ENCODE peak calls at places on chromosomes 13 and 19, in ten cellular contexts. Y is right lobe of liver, A is Peyer's patch, T is adrenal gland, B is H1, V is fibroblast of lung, Z is RWPE2, Q is colonic mucosa, U is thyroid gland, N is astrocyte. K is an unnamed sample. For H3K4me1, the result is how much of the 10 kb centered on the place peaks cover.

GRCh38 chr19:38733493-38734175 is 10.6 kb downstream of the CAPN12 start:
- DNase-seq in U (no peak), Z (peak), T (peak), V (no peak), N (no peak), Y (peak), B (no peak), A (no peak), Q (peak), K (no peak)

GRCh38 chr13:35720290-35720689 is 243.8 kb upstream of the MAB21L1 start:
- DNase-seq in A (no peak), Q (no peak), Z (no peak), U (no peak), T (no peak), B (no peak), N (no peak), V (no peak), Y (no peak), K (no peak)

GRCh38 chr13:114068723-114069322 is 63.6 kb downstream of the RASA3 start:
- DNase-seq in T (no peak), Q (no peak), N (peak), Z (no peak), U (peak), A (no peak), V (peak), Y (no peak), B (no peak), K (no peak)

GRCh38 chr13:37914781-37915391 is 45.3 kb upstream of the TRPC4 start:
- DNase-seq in Y (no peak), N (peak), Z (no peak), B (peak), U (no peak), Q (no peak), A (no peak), T (no peak), V (peak), K (no peak)

GRCh38 chr13:110245421-110245899 is 61.5 kb downstream of the COL4A1 start:
- DNase-seq in U (no peak), T (no peak), V (peak), Y (peak), N (peak), A (no peak), Q (peak), B (peak), Z (no peak), K (no peak)

GRCh38 chr13:112245179-112245724 is 130.9 kb upstream of the SPACA7 start:
- DNase-seq in V (no peak), B (peak), T (no peak), N (no peak), A (no peak), Q (no peak), Z (no peak), U (no peak), Y (no peak), K (no peak)

GRCh38 chr19:36488816-36489138 is 584 bp downstream of the ZNF566 start:
- DNase-seq in T (no peak), B (no peak), Q (no peak), Z (no peak), U (peak), A (peak), N (no peak), V (peak), Y (no peak), K (no peak)

GRCh38 chr13:32246468-32246867 is 68.7 kb downstream of the ZAR1L start:
- DNase-seq in U (peak), T (peak), B (peak), N (peak), Q (peak), Z (no peak), Y (peak), V (peak), A (peak), K (peak)

GRCh38 chr13:75798353-75799245 is 162.5 kb downstream of the LMO7 start:
- DNase-seq in N (peak), T (no peak), A (no peak), B (no peak), V (no peak), U (no peak), Q (peak), Z (no peak), Y (no peak), K (no peak)

GRCh38 chr13:31105020-31105800 is 56.5 kb downstream of the HSPH1 start:
- DNase-seq in T (no peak), A (no peak), N (peak), Y (no peak), Z (no peak), V (peak), Q (no peak), B (no peak), U (peak), K (no peak)

GRCh38 chr19:14118165-14119051 is 846 bp upstream of the PRKACA start:
- DNase-seq in U (peak), N (peak), Q (peak), Z (no peak), T (peak), V (peak), B (peak), A (peak), Y (peak), K (no peak)

GRCh38 chr13:51950722-51951121 is 60.5 kb downstream of the ATP7B start:
- DNase-seq in V (no peak), Q (no peak), A (no peak), Y (no peak), U (no peak), T (no peak), Z (no peak), N (no peak), B (no peak), K (no peak)

GRCh38 chr19:7554990-7555864 is 19.7 kb downstream of the PNPLA6 start:
- DNase-seq in B (peak), T (no peak), V (no peak), N (no peak), A (no peak), U (no peak), Y (peak), Q (peak), Z (peak), K (no peak)

GRCh38 chr13:100513987-100514670 is 74.5 kb downstream of the GGACT start:
- DNase-seq in Y (no peak), B (no peak), Q (no peak), V (peak), N (no peak), T (no peak), A (no peak), U (no peak), Z (no peak), K (no peak)

GRCh38 chr13:36131215-36131930 is at the start of gene DCLK1:
- DNase-seq in T (peak), B (peak), N (no peak), A (no peak), V (peak), Q (peak), Z (peak), Y (no peak), U (peak), K (no peak)

GRCh38 chr13:86510792-86511191 is 711.6 kb upstream of the SLITRK6 start:
- DNase-seq in Y (no peak), Q (no peak), B (no peak), A (no peak), V (no peak), N (no peak), Z (no peak), U (no peak), T (no peak), K (no peak)

GRCh38 chr19:41739361-41739760 is 16.0 kb upstream of the CEACAM6 start:
- DNase-seq in B (no peak), A (no peak), V (no peak), N (no peak), Q (no peak), Y (no peak), Z (no peak), U (no peak), T (no peak), K (no peak)

GRCh38 chr13:110463876-110464510 is 97.5 kb downstream of the RAB20 start:
- DNase-seq in T (no peak), N (peak), Q (no peak), Y (no peak), B (no peak), U (no peak), A (peak), V (no peak), Z (no peak), K (no peak)

GRCh38 chr13:106403280-106403679 is 132.2 kb downstream of the EFNB2 start:
- DNase-seq in N (no peak), U (no peak), Q (no peak), T (no peak), B (no peak), Y (no peak), A (no peak), Z (no peak), V (no peak), K (no peak)

GRCh38 chr19:34678421-34678820 is 943 bp downstream of the ZNF302 start:
- DNase-seq in T (no peak), B (no peak), Q (no peak), U (no peak), V (no peak), Y (no peak), N (no peak), Z (no peak), A (no peak), K (no peak)

GRCh38 chr19:54178581-54179261 is 5.8 kb upstream of the TMC4 start:
- DNase-seq in Z (no peak), Y (no peak), V (no peak), Q (peak), A (no peak), U (peak), B (peak), N (no peak), T (no peak), K (no peak)

GRCh38 chr13:29999492-30000372 is 149.3 kb upstream of the UBL3 start:
- DNase-seq in Y (no peak), T (no peak), U (no peak), N (no peak), A (no peak), Z (no peak), Q (peak), B (no peak), V (no peak), K (no peak)

GRCh38 chr13:108508263-108508662 is 121.1 kb upstream of the MYO16 start:
- DNase-seq in Z (no peak), V (peak), Q (no peak), T (no peak), N (peak), B (no peak), A (no peak), U (no peak), Y (no peak), K (no peak)

GRCh38 chr13:21015284-21015683 is 46.1 kb downstream of the LATS2 start:
- DNase-seq in N (peak), T (no peak), A (no peak), Y (no peak), U (no peak), Q (no peak), B (no peak), V (no peak), Z (no peak), K (no peak)

DNA sequence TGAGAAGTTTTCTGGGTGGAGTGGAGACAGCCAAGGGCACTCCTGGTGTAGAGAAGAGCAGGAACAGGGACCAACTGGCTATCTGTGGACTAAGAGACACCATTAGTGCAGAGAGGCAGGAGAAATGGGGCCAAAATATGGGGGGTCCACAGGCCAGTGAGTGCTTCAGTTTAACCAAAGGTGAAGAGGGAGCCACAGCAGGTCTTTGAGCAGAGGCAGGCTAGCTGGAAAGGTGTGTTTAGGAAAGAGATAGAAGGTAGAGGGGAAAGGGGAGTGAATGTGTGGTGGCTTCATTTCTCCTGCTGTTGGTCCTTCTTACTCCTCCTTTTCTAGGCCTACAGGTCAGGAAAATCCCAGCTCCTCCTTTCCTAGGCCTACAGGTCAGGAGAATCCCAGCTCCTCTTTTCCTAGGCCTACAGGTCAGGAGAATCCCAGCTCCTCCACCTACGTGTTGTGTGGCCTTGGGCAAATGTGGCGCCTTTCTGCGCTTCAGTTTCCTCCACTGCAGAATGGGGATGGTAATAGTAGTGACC is 1.5 kb downstream of the TMEM238 start:
- DNase-seq in N (no peak), A (no peak), V (no peak), Z (no peak), U (no peak), T (no peak), Y (no peak), Q (no peak), B (no peak), K (no peak)
- H3K4me3 ChIP-seq in N (no peak), A (peak), V (no peak), Z (peak), U (no peak), T (no peak), Y (no peak), Q (no peak), B (no peak), K (no peak)

GRCh38 chr13:33263976-33264619 is 21.5 kb downstream of the STARD13 start:
- DNase-seq in Q (no peak), Z (no peak), N (no peak), Y (no peak), A (no peak), U (no peak), V (no peak), B (no peak), T (no peak), K (no peak)
- H3K4me1 ChIP-seq in Q (under half), Z (half or more), N (under half), Y (half or more), A (under half), U (half or more), V (under half), B (under half), T (half or more), K (under half)

DNA sequence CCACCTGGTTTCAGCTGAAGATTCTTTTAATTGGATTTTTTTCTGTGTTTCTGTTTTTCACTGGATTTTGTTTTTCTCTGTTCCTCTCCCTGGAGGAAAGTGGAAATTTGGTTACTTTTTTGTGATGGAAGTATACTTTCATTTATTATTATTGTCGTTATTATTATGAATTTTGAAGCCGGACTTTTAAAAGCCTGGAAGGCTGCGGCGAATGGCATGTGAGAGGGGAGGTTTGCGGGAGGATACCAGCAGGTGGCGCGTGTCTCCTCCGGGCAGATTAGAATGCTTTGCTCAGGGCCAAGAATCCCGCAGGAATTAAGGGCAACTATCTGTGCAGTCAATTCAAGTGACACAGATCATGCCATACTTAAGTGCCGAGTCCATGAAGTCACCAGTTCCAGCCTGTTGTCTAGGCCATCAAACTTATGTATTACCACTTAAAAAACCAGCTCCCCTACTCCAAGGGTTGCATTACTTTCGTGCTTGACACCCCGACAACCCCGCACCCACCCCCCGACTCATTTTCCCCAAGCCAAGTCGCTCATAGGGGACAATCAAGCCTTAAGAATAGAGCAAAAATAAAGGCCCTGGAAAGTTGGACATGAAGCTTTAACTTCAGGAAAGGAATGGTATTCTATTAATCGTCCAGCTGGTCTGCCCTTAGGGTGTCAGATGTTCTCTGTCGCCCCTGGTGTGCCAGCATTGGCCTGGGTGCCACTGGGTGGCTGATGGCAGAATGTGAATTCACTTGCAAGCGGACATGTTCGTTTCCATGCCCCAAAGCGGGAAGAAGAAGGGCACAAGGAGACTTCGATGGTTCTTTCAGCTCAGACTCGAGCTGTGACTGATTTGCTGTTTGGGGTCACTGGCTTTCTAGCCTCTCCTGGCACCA is 1.3 kb upstream of the LRCH1 start:
- DNase-seq in A (peak), Z (peak), T (peak), V (peak), Q (peak), N (peak), B (peak), Y (peak), U (peak), K (peak)
- TF ChIP-seq CTCF in A (peak), Z (peak), T (peak), V (peak), Q (peak), N (peak), B (peak), Y (peak), U (peak), K (peak)

GRCh38 chr13:42392180-42392579 is 120.2 kb downstream of the AKAP11 start:
- DNase-seq in A (no peak), U (no peak), Z (no peak), T (no peak), Q (no peak), B (no peak), V (no peak), Y (no peak), N (no peak), K (no peak)
- H3K4me3 ChIP-seq in A (no peak), U (no peak), Z (no peak), T (no peak), Q (no peak), B (no peak), V (no peak), Y (no peak), N (no peak), K (no peak)

GRCh38 chr19:1652471-1653299 is at the start of gene TCF3:
- DNase-seq in V (peak), Y (peak), A (peak), B (peak), U (peak), N (peak), Z (peak), T (peak), Q (peak), K (peak)
- H3K4me1 ChIP-seq in V (under half), Y (under half), A (under half), B (under half), U (under half), N (under half), Z (under half), T (under half), Q (under half), K (under half)

DNA sequence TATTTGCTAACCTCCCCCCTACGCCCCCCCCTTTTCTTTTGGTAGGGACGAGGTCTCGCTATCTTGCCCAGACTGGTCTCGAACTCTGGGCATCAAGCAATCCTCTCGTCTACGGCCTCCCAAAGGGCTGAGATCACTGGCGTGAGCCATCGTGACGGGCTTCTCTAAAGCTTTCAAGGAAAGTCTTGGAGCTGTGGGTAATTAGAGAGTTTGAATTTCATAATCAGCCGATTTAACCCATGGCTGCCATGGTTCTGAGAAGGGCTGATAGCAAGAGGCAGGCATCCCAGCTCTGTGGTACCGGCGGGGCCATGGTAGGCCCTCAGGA is 679 bp upstream of the ABHD8 start:
- DNase-seq in Q (no peak), Y (no peak), N (no peak), V (no peak), A (no peak), U (peak), B (no peak), T (no peak), Z (no peak), K (no peak)
- TF ChIP-seq CTCF in Q (no peak), Y (no peak), N (no peak), V (no peak), A (no peak), U (no peak), B (no peak), T (no peak), Z (no peak), K (no peak)

DNA sequence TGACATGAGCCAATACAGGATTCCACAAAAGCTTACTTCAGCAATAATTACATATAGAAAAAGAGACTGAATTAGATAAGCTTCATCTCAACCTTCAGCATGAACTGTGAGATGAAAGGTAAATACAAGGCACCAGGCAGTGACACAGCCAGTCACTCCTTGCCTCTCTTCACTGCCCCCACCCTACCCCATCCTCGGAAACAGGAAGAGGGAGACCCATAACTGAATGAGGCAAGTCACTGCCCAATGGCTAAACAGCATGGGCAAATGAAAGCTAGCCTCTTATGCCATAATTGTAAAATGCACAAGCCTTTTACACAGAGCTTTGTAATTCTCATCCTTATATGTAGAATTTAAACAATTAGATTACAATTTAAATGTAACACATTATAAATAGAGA is 1.7 kb downstream of the ZNF160 start:
- DNase-seq in Z (no peak), T (no peak), N (no peak), A (no peak), B (no peak), U (no peak), Y (no peak), Q (no peak), V (no peak), K (no peak)
- H3K4me3 ChIP-seq in Z (peak), T (no peak), N (no peak), A (peak), B (no peak), U (no peak), Y (no peak), Q (no peak), V (no peak), K (no peak)

GRCh38 chr19:5967571-5967970 is 10.4 kb downstream of the RANBP3 start:
- DNase-seq in U (no peak), Y (no peak), V (no peak), B (no peak), A (no peak), Z (no peak), T (no peak), Q (no peak), N (no peak), K (no peak)

GRCh38 chr19:5963855-5964254 is 14.1 kb downstream of the RANBP3 start:
- DNase-seq in V (no peak), T (no peak), Y (no peak), Z (no peak), Q (no peak), B (no peak), A (no peak), U (no peak), N (no peak), K (no peak)

GRCh38 chr19:5966215-5966614 is 11.7 kb downstream of the RANBP3 start:
- DNase-seq in T (no peak), B (no peak), Y (no peak), N (peak), Z (no peak), A (no peak), V (peak), Q (no peak), U (no peak), K (no peak)

GRCh38 chr19:5966941-5967340 is 11.0 kb downstream of the RANBP3 start:
- DNase-seq in U (no peak), A (no peak), V (no peak), Z (no peak), T (no peak), Y (no peak), B (no peak), Q (no peak), N (no peak), K (no peak)

GRCh38 chr19:5964816-5965565 is 12.9 kb downstream of the RANBP3 start:
- DNase-seq in T (no peak), Z (no peak), V (no peak), B (no peak), Q (no peak), A (no peak), U (no peak), Y (no peak), N (no peak), K (no peak)
- H3K4me1 ChIP-seq in T (half or more), Z (under half), V (half or more), B (under half), Q (under half), A (under half), U (half or more), Y (half or more), N (under half), K (half or more)

GRCh38 chr13:91882918-91883317 is 484.5 kb downstream of the GPC5 start:
- DNase-seq in N (no peak), Z (no peak), B (no peak), A (no peak), Y (no peak), T (no peak), V (no peak), U (no peak), Q (no peak), K (no peak)

GRCh38 chr13:91878491-91878890 is 480.1 kb downstream of the GPC5 start:
- DNase-seq in A (no peak), N (no peak), Z (no peak), B (no peak), U (no peak), Y (no peak), Q (no peak), V (no peak), T (no peak), K (no peak)

DNA sequence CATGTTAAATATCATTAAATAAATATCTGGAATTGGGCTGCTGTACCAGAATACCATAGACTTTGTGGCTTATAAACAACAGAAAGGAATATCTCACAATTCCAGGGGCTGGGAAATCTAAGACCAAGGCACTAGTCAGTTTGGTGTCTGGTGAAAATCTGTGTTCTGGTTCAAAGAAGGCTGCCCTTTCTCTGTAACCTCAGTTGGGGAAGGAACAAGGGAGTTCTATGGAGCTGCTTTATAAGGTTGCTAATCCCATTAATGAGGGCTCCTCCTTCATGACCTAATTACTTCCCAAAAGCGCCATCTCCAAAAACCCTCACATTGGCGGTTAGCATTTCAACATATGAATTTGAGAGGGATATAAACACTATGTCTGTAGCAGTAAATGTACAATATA is 480.9 kb downstream of the GPC5 start:
- DNase-seq in B (no peak), Z (no peak), Y (no peak), Q (no peak), V (no peak), A (no peak), N (no peak), U (no peak), T (no peak), K (no peak)
- TF ChIP-seq CTCF in B (no peak), Z (no peak), Y (no peak), Q (no peak), V (no peak), A (no peak), N (no peak), U (no peak), T (no peak), K (no peak)